ENCODE peak calls at places on chromosomes 4 and X, in six cellular contexts. V, D, A, K, X and Q are unnamed samples.

GRCh38 chr4:132797856-132798255 is 351.2 kb upstream of the PCDH10 start:
- DNase-seq in V (no peak), D (no peak), A (no peak), K (no peak), X (no peak), Q (no peak)

GRCh38 chrX:109954955-109955354 is 48.0 kb upstream of the TMEM164 start:
- DNase-seq in V (no peak), D (no peak), A (no peak), K (no peak), X (no peak), Q (no peak)

GRCh38 chrX:25002658-25003015 is 13.1 kb downstream of the ARX start:
- DNase-seq in V (no peak), D (no peak), A (no peak), K (no peak), X (no peak), Q (peak; percentile 16)

GRCh38 chr4:23324291-23324690 is 565.6 kb downstream of the PPARGC1A start:
- DNase-seq in V (no peak), D (no peak), A (no peak), K (no peak), X (peak; percentile 41), Q (no peak)

GRCh38 chrX:56563231-56564116 is at the start of gene UBQLN2:
- DNase-seq in V (peak; percentile 87), D (peak; percentile 77), A (peak; percentile 50), K (peak; percentile 86), X (peak; percentile 10), Q (peak; percentile 86)

GRCh38 chr4:92091335-92091734 is 212.4 kb upstream of the GRID2 start:
- DNase-seq in V (peak; percentile 30), D (no peak), A (no peak), K (peak; percentile 32), X (no peak), Q (peak; percentile 20)

GRCh38 chr4:132859929-132860328 is 289.2 kb upstream of the PCDH10 start:
- DNase-seq in V (no peak), D (no peak), A (no peak), K (no peak), X (no peak), Q (no peak)

GRCh38 chr4:8560265-8561047 is 19.7 kb upstream of the GPR78 start:
- DNase-seq in V (peak; percentile 19), D (no peak), A (no peak), K (no peak), X (no peak), Q (peak; percentile 11)

GRCh38 chr4:6236816-6237390 is 32.7 kb upstream of the WFS1 start:
- DNase-seq in V (no peak), D (no peak), A (no peak), K (no peak), X (no peak), Q (no peak)

GRCh38 chr4:37682701-37683401 is 3.3 kb downstream of the RELL1 start:
- DNase-seq in V (peak; percentile 48), D (no peak), A (no peak), K (no peak), X (no peak), Q (no peak)

GRCh38 chr4:19177616-19178015 is 1074.1 kb upstream of the SLIT2 start:
- DNase-seq in V (no peak), D (no peak), A (no peak), K (no peak), X (no peak), Q (no peak)

GRCh38 chrX:131046596-131046995 is 11.6 kb upstream of the ARHGAP36 start:
- DNase-seq in V (no peak), D (no peak), A (no peak), K (no peak), X (no peak), Q (no peak)

GRCh38 chr4:159069922-159070321 is 33.0 kb upstream of the RAPGEF2 start:
- DNase-seq in V (no peak), D (no peak), A (no peak), K (no peak), X (no peak), Q (no peak)

GRCh38 chrX:150845091-150845490 is 53.4 kb downstream of the CD99L2 start:
- DNase-seq in V (no peak), D (no peak), A (no peak), K (no peak), X (no peak), Q (no peak)

DNA sequence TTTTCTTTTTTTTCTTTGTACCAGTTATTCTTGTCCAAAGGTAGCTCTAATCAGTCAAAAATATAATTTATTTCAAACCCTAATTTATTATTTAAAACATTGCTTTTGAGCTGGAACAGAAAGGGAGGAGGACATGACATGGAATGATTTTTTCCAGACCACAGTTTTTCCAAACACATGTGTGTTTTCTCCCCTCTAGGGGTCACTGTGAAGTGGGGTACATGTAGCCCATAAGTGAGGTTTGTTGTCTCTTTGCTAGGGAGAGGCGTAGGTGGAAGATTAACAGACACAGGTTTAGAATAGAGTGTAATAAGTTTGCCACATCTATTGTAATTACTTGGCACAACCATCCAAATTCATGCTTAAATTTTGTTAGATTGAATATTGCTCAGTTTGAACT is 83.0 kb downstream of the TNIP2 start:
- DNase-seq in V (peak; percentile 11), D (no peak), A (no peak), K (no peak), X (no peak), Q (no peak)
- TF ChIP-seq CTCF in V (peak; percentile 21), D (no peak), A (peak; percentile 41), K (no peak), X (peak; percentile 59), Q (no peak)

GRCh38 chr4:56976878-56977320 is 507 bp downstream of the NOA1 start:
- DNase-seq in V (peak; percentile 12), D (no peak), A (peak; percentile 41), K (peak; percentile 83), X (no peak), Q (peak; percentile 49)
- TF ChIP-seq CTCF in V (no peak), D (no peak), A (peak; percentile 24), K (no peak), X (peak; percentile 7), Q (no peak)

GRCh38 chrX:1071351-1071750 is 141.1 kb downstream of the CRLF2 start:
- DNase-seq in V (no peak), D (no peak), A (no peak), K (no peak), X (no peak), Q (no peak)
- TF ChIP-seq CTCF in V (no peak), D (no peak), A (no peak), K (no peak), X (no peak), Q (no peak)

DNA sequence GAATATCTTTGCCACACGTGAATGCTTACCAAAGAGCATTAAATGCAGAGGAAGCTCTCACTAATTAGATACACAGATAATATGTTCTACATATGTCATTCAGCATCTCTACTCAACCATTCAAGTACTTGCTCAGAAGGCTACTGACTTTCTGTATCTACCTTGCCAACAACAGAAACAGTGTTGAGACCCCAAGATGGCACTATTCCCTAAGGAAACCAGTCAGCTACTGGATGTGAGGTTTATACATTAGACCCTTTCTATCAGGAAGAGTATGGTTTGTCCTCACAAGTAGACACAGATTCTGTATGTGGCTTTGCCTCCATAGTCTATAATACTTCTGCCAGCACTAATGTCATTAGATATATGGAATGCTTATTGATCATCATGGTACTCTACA is 443.9 kb upstream of the INTU start:
- DNase-seq in V (peak; percentile 1), D (no peak), A (no peak), K (no peak), X (peak; percentile 7), Q (no peak)
- TF ChIP-seq CTCF in V (no peak), D (no peak), A (no peak), K (no peak), X (peak; percentile 50), Q (no peak)

DNA sequence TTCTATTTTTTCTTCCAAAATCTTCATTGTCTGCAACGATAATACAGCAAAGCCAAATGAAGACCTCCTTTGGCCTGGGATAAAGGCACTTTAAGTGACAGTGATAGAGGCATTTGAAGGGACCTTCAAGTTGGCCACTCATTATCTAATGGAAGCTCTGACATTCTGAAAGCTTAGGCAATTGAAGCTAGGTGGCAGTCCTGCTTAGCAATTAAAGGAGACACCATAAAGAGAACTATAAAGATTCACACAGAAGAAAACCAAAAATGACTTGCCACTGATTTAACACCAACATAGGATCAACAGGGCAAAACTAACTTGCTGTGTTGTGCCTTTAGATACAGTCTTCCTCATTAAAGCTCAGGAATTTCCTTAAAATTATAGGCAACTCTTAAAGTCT is 103.3 kb upstream of the TSPAN7 start:
- DNase-seq in V (peak; percentile 2), D (no peak), A (no peak), K (no peak), X (no peak), Q (no peak)
- TF ChIP-seq CTCF in V (no peak), D (no peak), A (no peak), K (no peak), X (peak; percentile 49), Q (no peak)

DNA sequence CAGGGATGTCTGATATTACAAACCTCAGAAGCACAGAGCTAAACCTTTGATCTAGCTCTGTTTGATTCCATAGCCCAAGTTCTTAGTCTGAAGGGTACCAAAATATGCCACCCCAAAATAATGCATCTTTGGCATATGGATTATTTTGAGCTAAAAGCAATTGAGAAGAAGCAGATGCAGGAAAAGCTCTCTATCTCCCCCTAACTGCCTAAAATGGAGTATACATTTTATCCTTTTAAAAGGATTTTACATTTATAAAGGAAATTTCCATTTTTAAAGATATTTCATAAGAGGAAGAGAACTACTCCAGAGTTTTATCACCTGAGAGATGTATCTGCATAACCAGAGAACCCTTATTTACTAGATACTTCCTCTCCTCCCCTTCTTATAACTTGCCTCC is 158.7 kb downstream of the ZNF674 start:
- DNase-seq in V (no peak), D (no peak), A (no peak), K (no peak), X (no peak), Q (no peak)
- TF ChIP-seq CTCF in V (peak; percentile 33), D (no peak), A (peak; percentile 46), K (no peak), X (peak; percentile 43), Q (no peak)